ENCODE peak calls at places on chromosomes 6 and 20, in eight cellular contexts. F, A, I, H, C, Q, S and E are unnamed samples.

GRCh38 chr6:81752969-81753708 is 658 bp upstream of the TENT5A start:
- DNase-seq in F (peak), A (peak), I (peak), H (peak), C (peak), Q (peak), S (peak), E (peak)

GRCh38 chr6:79403525-79403924 is 133.7 kb downstream of the LCA5 start:
- DNase-seq in F (no peak), A (no peak), I (no peak), H (no peak), C (no peak), Q (no peak), S (no peak), E (no peak)

GRCh38 chr20:24670981-24671380 is 201.6 kb downstream of the SYNDIG1 start:
- DNase-seq in F (no peak), A (no peak), I (no peak), H (no peak), C (no peak), Q (no peak), S (peak), E (no peak)

GRCh38 chr6:33761922-33762629 is 15.4 kb upstream of the IP6K3 start:
- DNase-seq in F (peak), A (peak), I (peak), H (no peak), C (no peak), Q (peak), S (peak), E (peak)

GRCh38 chr20:5741089-5741488 is 9.1 kb upstream of the SHLD1 start:
- DNase-seq in F (no peak), A (no peak), I (no peak), H (no peak), C (no peak), Q (peak), S (no peak), E (peak)

GRCh38 chr6:161639772-161640171 is 365.9 kb upstream of the AGPAT4 start:
- DNase-seq in F (no peak), A (no peak), I (no peak), H (no peak), C (no peak), Q (no peak), S (no peak), E (no peak)

GRCh38 chr6:93059911-93060310 is 359.4 kb downstream of the EPHA7 start:
- DNase-seq in F (no peak), A (no peak), I (no peak), H (no peak), C (no peak), Q (no peak), S (no peak), E (no peak)

GRCh38 chr6:137076277-137077068 is 31.7 kb upstream of the IL20RA start:
- DNase-seq in F (peak), A (peak), I (peak), H (peak), C (peak), Q (peak), S (peak), E (peak)

GRCh38 chr6:39347906-39348585 is 25.5 kb upstream of the KCNK16 start:
- DNase-seq in F (peak), A (peak), I (peak), H (peak), C (peak), Q (peak), S (no peak), E (peak)

GRCh38 chr6:140178550-140179334 is 804.3 kb upstream of the CITED2 start:
- DNase-seq in F (no peak), A (no peak), I (no peak), H (no peak), C (peak), Q (peak), S (no peak), E (peak)

GRCh38 chr6:98308564-98308963 is 525.8 kb upstream of the POU3F2 start:
- DNase-seq in F (no peak), A (no peak), I (peak), H (no peak), C (no peak), Q (no peak), S (no peak), E (no peak)

GRCh38 chr6:2197177-2197671 is 48.2 kb downstream of the GMDS start:
- DNase-seq in F (no peak), A (no peak), I (peak), H (peak), C (peak), Q (peak), S (no peak), E (peak)

GRCh38 chr6:84150680-84151079 is 76.8 kb downstream of the CEP162 start:
- DNase-seq in F (no peak), A (no peak), I (no peak), H (no peak), C (peak), Q (peak), S (no peak), E (peak)

GRCh38 chr6:149863846-149864577 is at the start of gene LRP11:
- DNase-seq in F (peak), A (peak), I (peak), H (peak), C (peak), Q (peak), S (peak), E (peak)

GRCh38 chr20:24787071-24787470 is 162.0 kb upstream of the CST7 start:
- DNase-seq in F (no peak), A (no peak), I (no peak), H (no peak), C (no peak), Q (no peak), S (no peak), E (no peak)

GRCh38 chr6:112639436-112639835 is 292.3 kb downstream of the RFPL4B start:
- DNase-seq in F (no peak), A (no peak), I (no peak), H (no peak), C (peak), Q (peak), S (no peak), E (peak)

GRCh38 chr20:51487525-51488279 is 54.8 kb downstream of the NFATC2 start:
- DNase-seq in F (no peak), A (no peak), I (no peak), H (no peak), C (peak), Q (peak), S (no peak), E (peak)

GRCh38 chr6:25635886-25636317 is 16.1 kb upstream of the SCGN start:
- DNase-seq in F (no peak), A (no peak), I (no peak), H (no peak), C (no peak), Q (no peak), S (no peak), E (no peak)

GRCh38 chr20:18537651-18538050 is 29.6 kb upstream of the SMIM26 start:
- DNase-seq in F (no peak), A (no peak), I (no peak), H (no peak), C (peak), Q (no peak), S (no peak), E (peak)

GRCh38 chr20:42260216-42260615 is 642.0 kb upstream of the CHD6 start:
- DNase-seq in F (no peak), A (no peak), I (no peak), H (no peak), C (no peak), Q (no peak), S (no peak), E (no peak)

GRCh38 chr6:36349240-36349639 is 12.6 kb upstream of the BNIP5 start:
- DNase-seq in F (peak), A (no peak), I (no peak), H (no peak), C (no peak), Q (no peak), S (no peak), E (no peak)

GRCh38 chr6:150124235-150124634 is 18.6 kb upstream of the PPP1R14C start:
- DNase-seq in F (no peak), A (no peak), I (no peak), H (no peak), C (no peak), Q (no peak), S (no peak), E (no peak)

GRCh38 chr20:31485450-31486339 is 10.6 kb downstream of the REM1 start:
- DNase-seq in F (peak), A (peak), I (no peak), H (peak), C (peak), Q (peak), S (peak), E (peak)

DNA sequence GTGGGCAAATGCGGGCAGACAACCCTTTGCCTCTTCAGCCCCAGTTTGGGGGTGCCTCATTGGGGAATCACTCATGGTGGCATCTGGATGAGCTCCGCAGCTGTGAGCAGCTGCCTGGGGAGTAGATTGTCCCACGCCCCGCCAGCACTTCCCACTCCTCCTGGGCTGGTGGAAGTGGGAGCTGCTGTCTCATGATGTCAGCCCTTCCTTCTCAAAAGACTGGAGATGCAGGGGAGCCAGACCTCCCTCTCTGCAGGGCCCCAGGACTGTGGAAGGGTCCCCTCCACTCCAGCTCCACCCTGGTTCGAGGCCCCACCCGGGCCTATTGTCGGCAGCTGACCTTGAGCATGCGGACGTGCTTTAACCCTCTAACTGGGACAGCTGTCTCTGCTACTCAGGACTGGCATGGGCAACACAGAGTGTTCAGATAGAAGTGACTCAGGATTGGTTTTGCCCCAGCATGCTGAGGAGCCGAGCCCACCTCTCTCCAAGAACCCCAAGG is 2.0 kb downstream of the UNC93A start:
- DNase-seq in F (no peak), A (no peak), I (no peak), H (no peak), C (no peak), Q (no peak), S (no peak), E (no peak)
- TF ChIP-seq CTCF in F (no peak), A (no peak), I (no peak), H (no peak), C (no peak), Q (no peak), S (no peak), E (no peak)

GRCh38 chr6:85403331-85404015 is 46.4 kb upstream of the NT5E start:
- DNase-seq in F (no peak), A (no peak), I (no peak), H (no peak), C (peak), Q (peak), S (no peak), E (peak)

GRCh38 chr6:85405853-85406198 is 44.1 kb upstream of the NT5E start:
- DNase-seq in F (no peak), A (no peak), I (no peak), H (no peak), C (no peak), Q (no peak), S (no peak), E (no peak)

GRCh38 chr6:85404497-85405174 is 45.2 kb upstream of the NT5E start:
- DNase-seq in F (peak), A (no peak), I (no peak), H (no peak), C (peak), Q (peak), S (no peak), E (peak)

GRCh38 chr6:85406641-85407075 is 43.2 kb upstream of the NT5E start:
- DNase-seq in F (no peak), A (no peak), I (no peak), H (no peak), C (no peak), Q (no peak), S (no peak), E (peak)

DNA sequence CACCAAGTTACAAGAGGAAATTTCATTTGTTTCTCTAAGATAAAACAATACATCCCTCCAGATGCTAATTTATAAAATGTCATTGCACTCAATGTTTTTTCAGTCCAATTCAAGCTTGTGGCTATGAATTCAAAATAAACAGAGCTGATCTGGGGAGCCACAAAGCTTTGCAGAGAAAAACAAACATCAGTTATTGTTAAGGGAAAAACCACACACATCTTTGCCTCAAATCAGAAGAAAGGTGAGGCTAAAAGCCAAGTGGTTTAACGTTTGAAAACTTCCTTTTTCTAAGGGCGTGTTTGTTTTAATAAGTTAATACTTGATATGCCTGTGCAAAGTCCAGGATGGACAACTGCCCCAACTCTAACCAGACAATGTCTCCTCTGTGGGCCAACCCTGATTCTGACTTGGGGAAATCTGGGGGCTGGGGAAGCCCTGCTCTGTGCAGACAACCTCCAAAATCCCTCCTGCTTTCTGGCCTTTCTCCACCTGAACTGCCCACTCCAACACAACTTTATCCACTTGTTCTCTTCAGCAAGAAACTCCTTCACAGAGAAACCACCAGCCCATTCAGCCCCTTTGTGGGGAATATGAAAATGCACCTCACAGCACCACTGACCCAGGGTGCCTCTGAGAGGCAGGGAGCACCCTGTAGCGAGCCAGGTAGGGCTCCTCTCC is 44.6 kb upstream of the NT5E start:
- DNase-seq in F (peak), A (no peak), I (no peak), H (no peak), C (peak), Q (peak), S (no peak), E (peak)
- H3K4me3 ChIP-seq in F (no peak), A (no peak), I (no peak), H (no peak), C (no peak), Q (no peak), S (no peak), E (no peak)

GRCh38 chr6:121612916-121613315 is 177.5 kb downstream of the GJA1 start:
- DNase-seq in F (no peak), A (no peak), I (no peak), H (no peak), C (peak), Q (no peak), S (no peak), E (no peak)

GRCh38 chr6:121617388-121617787 is 181.9 kb downstream of the GJA1 start:
- DNase-seq in F (no peak), A (no peak), I (no peak), H (no peak), C (no peak), Q (no peak), S (no peak), E (no peak)

GRCh38 chr6:121616411-121616810 is 181.0 kb downstream of the GJA1 start:
- DNase-seq in F (no peak), A (no peak), I (no peak), H (no peak), C (no peak), Q (no peak), S (no peak), E (no peak)

GRCh38 chr6:121614115-121614514 is 178.7 kb downstream of the GJA1 start:
- DNase-seq in F (no peak), A (no peak), I (no peak), H (no peak), C (peak), Q (peak), S (no peak), E (peak)

DNA sequence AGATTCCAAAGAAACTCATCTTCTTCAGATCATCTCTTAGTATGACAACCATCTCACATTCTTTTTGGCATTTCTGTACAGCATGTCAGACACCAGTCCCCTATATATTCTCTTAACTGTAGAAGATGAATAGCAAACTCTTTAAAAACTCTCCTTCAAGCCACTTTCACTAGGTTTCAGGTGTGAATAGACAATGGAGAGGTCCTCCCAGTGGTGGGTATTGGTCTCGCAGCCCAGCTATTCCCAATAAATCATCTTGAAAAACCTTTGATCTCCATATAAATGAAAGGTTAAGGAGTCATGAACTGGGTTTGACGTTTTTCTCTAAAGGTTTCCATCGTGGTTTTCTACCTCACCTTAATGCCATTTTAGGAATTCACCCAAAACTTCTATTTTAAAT is 180.0 kb downstream of the GJA1 start:
- DNase-seq in F (no peak), A (no peak), I (no peak), H (no peak), C (peak), Q (no peak), S (no peak), E (no peak)
- TF ChIP-seq CTCF in F (no peak), A (peak), I (no peak), H (no peak), C (peak), Q (peak), S (no peak), E (peak)

GRCh38 chr6:11650711-11651110 is 113.2 kb downstream of the TMEM170B start:
- DNase-seq in F (no peak), A (no peak), I (no peak), H (no peak), C (peak), Q (peak), S (no peak), E (no peak)

GRCh38 chr6:11653028-11653583 is 115.6 kb downstream of the TMEM170B start:
- DNase-seq in F (no peak), A (no peak), I (no peak), H (no peak), C (peak), Q (peak), S (no peak), E (peak)

GRCh38 chr6:11656486-11656885 is 118.9 kb downstream of the TMEM170B start:
- DNase-seq in F (no peak), A (no peak), I (no peak), H (no peak), C (no peak), Q (no peak), S (no peak), E (no peak)

GRCh38 chr6:11650297-11650696 is 112.7 kb downstream of the TMEM170B start:
- DNase-seq in F (no peak), A (peak), I (no peak), H (no peak), C (peak), Q (peak), S (no peak), E (peak)

DNA sequence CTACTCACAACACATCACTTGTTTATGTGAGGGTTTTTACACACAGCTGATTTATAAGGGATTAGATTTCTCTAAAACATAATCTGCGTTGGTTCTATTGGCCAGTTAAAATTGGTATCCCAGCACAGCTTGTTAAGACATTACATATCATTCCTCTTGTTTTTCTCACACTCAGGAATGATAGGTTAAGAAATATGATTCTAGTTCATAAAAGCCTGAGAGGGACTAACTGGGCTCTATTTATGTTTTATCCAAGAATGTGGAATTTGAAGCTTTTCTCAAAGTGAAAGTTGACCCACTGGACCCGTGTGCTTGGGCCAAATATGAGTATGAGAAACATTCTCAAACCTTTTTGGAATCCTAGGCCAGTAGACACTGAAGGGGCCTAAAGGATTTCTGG is 117.3 kb downstream of the TMEM170B start:
- DNase-seq in F (no peak), A (no peak), I (no peak), H (no peak), C (peak), Q (peak), S (no peak), E (no peak)
- H3K4me3 ChIP-seq in F (no peak), A (no peak), I (no peak), H (no peak), C (no peak), Q (no peak), S (no peak), E (no peak)